ENCODE peak calls at places on chromosomes 7 and 10, in nine cellular contexts. C is ELR, M is GM23248, E is Kasumi-1, W is spleen, G is iPS-NIHi11, I is NCI-H1092, Y is SW480, P is OCI-LY7. H is an unnamed sample.

GRCh38 chr10:70615784-70616511 is 13.4 kb upstream of the PRF1 start:
- DNase-seq in C (peak; percentile 36), M (no peak), E (peak; percentile 47), W (no peak), G (no peak), I (no peak), Y (no peak), P (no peak), H (no peak)

GRCh38 chr7:73742753-73743641 is 4.4 kb upstream of the ABHD11 start:
- DNase-seq in C (no peak), M (no peak), E (no peak), W (peak; percentile 81), G (peak; percentile 91), I (peak; percentile 96), Y (peak; percentile 100), P (peak; percentile 88), H (peak; percentile 44)

GRCh38 chr7:136179154-136179553 is 202.0 kb upstream of the MTPN start:
- DNase-seq in C (no peak), M (no peak), E (no peak), W (no peak), G (no peak), I (no peak), Y (no peak), P (no peak), H (no peak)

GRCh38 chr10:34480345-34480744 is 334.8 kb downstream of the PARD3 start:
- DNase-seq in C (no peak), M (no peak), E (no peak), W (no peak), G (no peak), I (no peak), Y (no peak), P (no peak), H (no peak)

GRCh38 chr7:38820571-38820970 is 88.4 kb downstream of the VPS41 start:
- DNase-seq in C (no peak), M (no peak), E (no peak), W (no peak), G (no peak), I (no peak), Y (no peak), P (no peak), H (no peak)

GRCh38 chr10:109663122-109663521 is 260.2 kb downstream of the XPNPEP1 start:
- DNase-seq in C (no peak), M (no peak), E (no peak), W (no peak), G (no peak), I (no peak), Y (no peak), P (no peak), H (no peak)

GRCh38 chr10:44334091-44334490 is 50.8 kb downstream of the CXCL12 start:
- DNase-seq in C (no peak), M (no peak), E (no peak), W (no peak), G (no peak), I (no peak), Y (no peak), P (no peak), H (no peak)

GRCh38 chr7:69674701-69675182 is 76.5 kb downstream of the AUTS2 start:
- DNase-seq in C (no peak), M (no peak), E (no peak), W (no peak), G (no peak), I (no peak), Y (no peak), P (no peak), H (no peak)

GRCh38 chr10:130337696-130338587 is 201.8 kb downstream of the GLRX3 start:
- DNase-seq in C (no peak), M (no peak), E (no peak), W (no peak), G (no peak), I (no peak), Y (no peak), P (no peak), H (no peak)

GRCh38 chr10:126499744-126500143 is 111.5 kb upstream of the ADAM12 start:
- DNase-seq in C (no peak), M (no peak), E (no peak), W (no peak), G (no peak), I (no peak), Y (no peak), P (no peak), H (no peak)

GRCh38 chr10:114168450-114169009 is 5.5 kb downstream of the CCDC186 start:
- DNase-seq in C (no peak), M (no peak), E (no peak), W (no peak), G (no peak), I (no peak), Y (no peak), P (peak; percentile 14), H (no peak)

GRCh38 chr7:142927085-142927745 is 6.3 kb downstream of the TRPV5 start:
- DNase-seq in C (no peak), M (no peak), E (peak; percentile 82), W (no peak), G (no peak), I (no peak), Y (no peak), P (no peak), H (no peak)

GRCh38 chr10:94066411-94066810 is 72.7 kb downstream of the PLCE1 start:
- DNase-seq in C (peak; percentile 53), M (peak; percentile 60), E (peak; percentile 50), W (no peak), G (peak; percentile 77), I (no peak), Y (peak; percentile 28), P (no peak), H (peak; percentile 70)

GRCh38 chr10:93468532-93469213 is 13.5 kb downstream of the MYOF start:
- DNase-seq in C (peak; percentile 98), M (peak; percentile 97), E (no peak), W (no peak), G (no peak), I (no peak), Y (peak; percentile 83), P (no peak), H (peak; percentile 96)

GRCh38 chr7:1331576-1332467 is 99.2 kb downstream of the UNCX start:
- DNase-seq in C (no peak), M (no peak), E (no peak), W (peak; percentile 42), G (no peak), I (no peak), Y (no peak), P (no peak), H (no peak)

GRCh38 chr10:34723746-34724145 is 91.3 kb downstream of the PARD3 start:
- DNase-seq in C (peak; percentile 67), M (peak; percentile 86), E (peak; percentile 68), W (no peak), G (peak; percentile 36), I (peak; percentile 26), Y (peak; percentile 32), P (no peak), H (peak; percentile 59)

GRCh38 chr7:81606078-81606863 is 163.6 kb downstream of the HGF start:
- DNase-seq in C (no peak), M (no peak), E (no peak), W (no peak), G (no peak), I (no peak), Y (no peak), P (no peak), H (no peak)

GRCh38 chr7:132386249-132386681 is 190.0 kb downstream of the PLXNA4 start:
- DNase-seq in C (no peak), M (no peak), E (no peak), W (peak; percentile 69), G (no peak), I (peak; percentile 88), Y (no peak), P (no peak), H (no peak)

GRCh38 chr10:96585726-96586418 is 940 bp downstream of the TM9SF3 start:
- DNase-seq in C (peak; percentile 17), M (peak; percentile 59), E (peak; percentile 16), W (no peak), G (peak; percentile 28), I (no peak), Y (peak; percentile 39), P (peak; percentile 50), H (no peak)

GRCh38 chr7:28671526-28671925 is 259.2 kb downstream of the CREB5 start:
- DNase-seq in C (no peak), M (no peak), E (no peak), W (no peak), G (no peak), I (no peak), Y (no peak), P (no peak), H (no peak)

GRCh38 chr7:140625908-140626868 is 14.4 kb downstream of the DENND2A start:
- DNase-seq in C (peak; percentile 97), M (peak; percentile 88), E (no peak), W (no peak), G (peak; percentile 62), I (no peak), Y (no peak), P (no peak), H (peak; percentile 96)

GRCh38 chr7:157004050-157004838 is 6.2 kb downstream of the MNX1 start:
- DNase-seq in C (peak; percentile 44), M (peak; percentile 65), E (no peak), W (peak; percentile 69), G (peak; percentile 60), I (no peak), Y (no peak), P (no peak), H (peak; percentile 43)

GRCh38 chr7:162583-163297 is 29.6 kb upstream of the FAM20C start:
- DNase-seq in C (peak; percentile 22), M (peak; percentile 50), E (no peak), W (peak; percentile 45), G (peak; percentile 14), I (no peak), Y (no peak), P (no peak), H (peak; percentile 16)

GRCh38 chr10:79084012-79084971 is 15.5 kb downstream of the ZMIZ1 start:
- DNase-seq in C (peak; percentile 77), M (peak; percentile 89), E (peak; percentile 95), W (peak; percentile 94), G (peak; percentile 70), I (no peak), Y (no peak), P (peak; percentile 70), H (peak; percentile 88)

GRCh38 chr7:3294432-3295100 is 6.5 kb upstream of the SDK1 start:
- DNase-seq in C (no peak), M (no peak), E (no peak), W (no peak), G (peak; percentile 33), I (peak; percentile 88), Y (peak; percentile 59), P (no peak), H (no peak)

GRCh38 chr7:25726180-25726579 is 425.8 kb upstream of the NFE2L3 start:
- DNase-seq in C (no peak), M (no peak), E (no peak), W (no peak), G (peak; percentile 40), I (no peak), Y (no peak), P (no peak), H (no peak)

GRCh38 chr7:124085168-124085567 is 52.3 kb upstream of the TMEM229A start:
- DNase-seq in C (no peak), M (no peak), E (no peak), W (no peak), G (no peak), I (no peak), Y (no peak), P (no peak), H (no peak)

GRCh38 chr7:40760997-40761396 is 626.2 kb downstream of the SUGCT start:
- DNase-seq in C (no peak), M (no peak), E (no peak), W (no peak), G (no peak), I (no peak), Y (no peak), P (no peak), H (no peak)

GRCh38 chr7:20407585-20408466 is 77.1 kb downstream of the ITGB8 start:
- DNase-seq in C (peak; percentile 36), M (peak; percentile 72), E (no peak), W (no peak), G (no peak), I (peak; percentile 86), Y (peak; percentile 33), P (no peak), H (peak; percentile 31)

GRCh38 chr10:71694567-71694968 is 25.0 kb downstream of the C10orf105 start:
- DNase-seq in C (no peak), M (no peak), E (peak; percentile 97), W (peak; percentile 92), G (no peak), I (no peak), Y (no peak), P (peak; percentile 95), H (no peak)

GRCh38 chr10:62636825-62637248 is 167.7 kb upstream of the ADO start:
- DNase-seq in C (peak; percentile 19), M (no peak), E (peak; percentile 76), W (no peak), G (no peak), I (no peak), Y (no peak), P (peak; percentile 84), H (no peak)